ENCODE peak calls at places on chromosome 17, in five cellular contexts. S is T-helper 2 cell; Z is body of pancreas; O is iris pigment epithelial cell; T is stimulated activated CD4-positive, alpha-beta T cell treated with anti-CD3 and anti-CD28 coated beads, TNF-alpha, amount 100 ng/mL, for 1 hour. P is an unnamed sample.
A peak's percentile ranks its signal among the peaks of the same experiment; 100 is the strongest.

GRCh38 chr17:8147141-8147804 is 4.9 kb downstream of the PER1 start:
- DNase-seq in S (no peak), Z (no peak), O (no peak), T (no peak), P (no peak)

GRCh38 chr17:73432624-73433190 is 120.9 kb upstream of the CDC42EP4 start:
- DNase-seq in S (no peak), Z (no peak), O (no peak), T (no peak), P (no peak)

GRCh38 chr17:42378597-42379594 is 9.3 kb downstream of the STAT3 start:
- DNase-seq in S (no peak), Z (no peak), O (peak; percentile 45), T (no peak), P (no peak)

GRCh38 chr17:7380855-7381683 is at the start of gene TNK1:
- DNase-seq in S (no peak), Z (peak; percentile 72), O (no peak), T (no peak), P (no peak)

GRCh38 chr17:82283208-82283749 is 9.8 kb upstream of the CSNK1D start:
- DNase-seq in S (peak; percentile 43), Z (no peak), O (peak; percentile 85), T (no peak), P (no peak)

GRCh38 chr17:78444392-78444791 is 65.9 kb downstream of the PGS1 start:
- DNase-seq in S (no peak), Z (no peak), O (no peak), T (no peak), P (no peak)

GRCh38 chr17:69802045-69802740 is 272.8 kb upstream of the KCNJ16 start:
- DNase-seq in S (no peak), Z (no peak), O (no peak), T (no peak), P (no peak)

GRCh38 chr17:41519501-41520224 is 973 bp upstream of the KRT15 start:
- DNase-seq in S (no peak), Z (peak; percentile 53), O (no peak), T (no peak), P (no peak)

GRCh38 chr17:45284176-45285140 is 22.6 kb upstream of the SPATA32 start:
- DNase-seq in S (no peak), Z (no peak), O (no peak), T (no peak), P (no peak)

GRCh38 chr17:147796-148740 is 10.7 kb downstream of the SCGB1C2 start:
- DNase-seq in S (no peak), Z (peak; percentile 0), O (no peak), T (no peak), P (no peak)

GRCh38 chr17:41848788-41849187 is 11.2 kb downstream of the KLHL10 start:
- DNase-seq in S (no peak), Z (no peak), O (peak; percentile 28), T (no peak), P (no peak)

GRCh38 chr17:50768348-50768761 is 1.0 kb upstream of the ANKRD40CL start:
- DNase-seq in S (no peak), Z (peak; percentile 93), O (no peak), T (no peak), P (no peak)

GRCh38 chr17:35891273-35891672 is 11.1 kb upstream of the CCL5 start:
- DNase-seq in S (no peak), Z (no peak), O (no peak), T (no peak), P (peak; percentile 50)

GRCh38 chr17:18990331-18990730 is 14.2 kb downstream of the FAM83G start:
- DNase-seq in S (no peak), Z (no peak), O (no peak), T (no peak), P (no peak)

GRCh38 chr17:79303641-79304205 is 229.1 kb downstream of the ENGASE start:
- DNase-seq in S (no peak), Z (no peak), O (no peak), T (no peak), P (no peak)

GRCh38 chr17:59378621-59379194 is 47.3 kb downstream of the YPEL2 start:
- DNase-seq in S (no peak), Z (no peak), O (peak; percentile 89), T (no peak), P (no peak)

GRCh38 chr17:77233635-77234334 is 93.0 kb downstream of the SEC14L1 start:
- DNase-seq in S (no peak), Z (no peak), O (peak; percentile 95), T (no peak), P (no peak)

GRCh38 chr17:79616801-79617200 is 6.0 kb upstream of the RBFOX3 start:
- DNase-seq in S (no peak), Z (no peak), O (no peak), T (no peak), P (no peak)

GRCh38 chr17:37818689-37819088 is 73.8 kb upstream of the HNF1B start:
- DNase-seq in S (no peak), Z (peak; percentile 77), O (peak; percentile 51), T (no peak), P (no peak)

GRCh38 chr17:2436516-2436915 is 35.7 kb upstream of the MNT start:
- DNase-seq in S (no peak), Z (peak; percentile 68), O (no peak), T (no peak), P (no peak)

GRCh38 chr17:296382-296781 is 56.2 kb downstream of the RPH3AL start:
- DNase-seq in S (no peak), Z (no peak), O (no peak), T (no peak), P (no peak)

GRCh38 chr17:12536021-12536420 is 129.7 kb upstream of the MYOCD start:
- DNase-seq in S (no peak), Z (peak; percentile 3), O (peak; percentile 16), T (no peak), P (no peak)

GRCh38 chr17:31327534-31328526 is 6.4 kb upstream of the EVI2A start:
- DNase-seq in S (no peak), Z (no peak), O (peak; percentile 95), T (no peak), P (no peak)

GRCh38 chr17:72511874-72512273 is 391.1 kb downstream of the SOX9 start:
- DNase-seq in S (no peak), Z (no peak), O (no peak), T (no peak), P (no peak)

GRCh38 chr17:61072648-61073047 is 327.0 kb upstream of the TBX2 start:
- DNase-seq in S (no peak), Z (no peak), O (peak; percentile 47), T (no peak), P (no peak)

GRCh38 chr17:73261952-73262675 is 434 bp upstream of the CPSF4L start:
- DNase-seq in S (no peak), Z (peak; percentile 88), O (peak; percentile 23), T (no peak), P (no peak)

GRCh38 chr17:75087558-75088453 is at the start of gene SLC16A5:
- DNase-seq in S (no peak), Z (peak; percentile 83), O (peak; percentile 81), T (no peak), P (no peak)

GRCh38 chr17:31394544-31394943 is 3.1 kb downstream of the RAB11FIP4 start:
- DNase-seq in S (peak; percentile 25), Z (peak; percentile 50), O (peak; percentile 72), T (no peak), P (no peak)

GRCh38 chr17:45410144-45411091 is 22.3 kb downstream of the ARHGAP27 start:
- DNase-seq in S (peak; percentile 39), Z (peak; percentile 60), O (no peak), T (no peak), P (peak; percentile 36)

GRCh38 chr17:29059281-29059680 is 16.3 kb downstream of the PIPOX start:
- DNase-seq in S (no peak), Z (no peak), O (peak; percentile 75), T (no peak), P (no peak)

GRCh38 chr17:80414803-80415625 is at the start of gene ENDOV:
- DNase-seq in S (peak; percentile 84), Z (peak; percentile 96), O (peak; percentile 91), T (peak; percentile 83), P (peak; percentile 87)

GRCh38 chr17:32396343-32396742 is 46.4 kb downstream of the ZNF207 start:
- DNase-seq in S (no peak), Z (no peak), O (no peak), T (no peak), P (no peak)

P was measured in NK-92 treated with Interleukin-12 subunit alpha and Interleukin-12 subunit beta, amount 100 ng/mL, for 24 hours.